ENCODE peak calls at places on chromosome 6, in six cellular contexts. Z is Right ventricle myocardium superior; B is activated T-cell treated with anti-CD3 and anti-CD28 coated beads, Interleukin-2, amount 50 U/mL, for 48 hours; E is psoas muscle; N is Ammon's horn; X is neural crest cell. G is an unnamed sample.

GRCh38 chr6:88919032-88919431 is 44.4 kb downstream of the RNGTT start:
- DNase-seq in Z (no peak), B (no peak), E (no peak), N (no peak), X (no peak), G (no peak)

GRCh38 chr6:154462425-154462824 is 48.1 kb downstream of the CNKSR3 start:
- DNase-seq in Z (no peak), B (no peak), E (no peak), N (no peak), X (no peak), G (no peak)

GRCh38 chr6:45148278-45148677 is 179.9 kb upstream of the RUNX2 start:
- DNase-seq in Z (no peak), B (no peak), E (no peak), N (no peak), X (no peak), G (no peak)

GRCh38 chr6:20279051-20279450 is 66.8 kb upstream of the MBOAT1 start:
- DNase-seq in Z (no peak), B (no peak), E (no peak), N (no peak), X (no peak), G (no peak)

GRCh38 chr6:148561629-148562028 is 185.2 kb upstream of the UST start:
- DNase-seq in Z (no peak), B (no peak), E (no peak), N (no peak), X (no peak), G (no peak)

GRCh38 chr6:80504882-80505281 is 398.4 kb downstream of the BCKDHB start:
- DNase-seq in Z (no peak), B (no peak), E (no peak), N (no peak), X (no peak), G (no peak)

GRCh38 chr6:168648240-168648639 is 207.3 kb downstream of the SMOC2 start:
- DNase-seq in Z (no peak), B (no peak), E (no peak), N (no peak), X (no peak), G (no peak)

GRCh38 chr6:101195581-101195980 is 197.9 kb upstream of the GRIK2 start:
- DNase-seq in Z (no peak), B (no peak), E (no peak), N (no peak), X (no peak), G (no peak)

GRCh38 chr6:80676386-80676785 is 569.9 kb downstream of the BCKDHB start:
- DNase-seq in Z (no peak), B (no peak), E (no peak), N (no peak), X (no peak), G (no peak)

GRCh38 chr6:108168026-108168463 is 2.2 kb downstream of the NR2E1 start:
- DNase-seq in Z (no peak), B (no peak), E (no peak), N (no peak), X (no peak), G (no peak)

GRCh38 chr6:132936641-132937040 is 122.3 kb downstream of the RPS12 start:
- DNase-seq in Z (no peak), B (no peak), E (no peak), N (no peak), X (no peak), G (no peak)

GRCh38 chr6:2522521-2522920 is 228.2 kb downstream of the MYLK4 start:
- DNase-seq in Z (no peak), B (no peak), E (no peak), N (no peak), X (no peak), G (no peak)

GRCh38 chr6:42264852-42265390 is 47.3 kb upstream of the MRPS10 start:
- DNase-seq in Z (no peak), B (no peak), E (no peak), N (no peak), X (no peak), G (no peak)

GRCh38 chr6:6825986-6826901 is 237.7 kb downstream of the LY86 start:
- DNase-seq in Z (peak; percentile 68), B (peak; percentile 35), E (peak; percentile 66), N (peak; percentile 57), X (no peak), G (no peak)

GRCh38 chr6:158978752-158979151 is 21.2 kb downstream of the RSPH3 start:
- DNase-seq in Z (no peak), B (no peak), E (no peak), N (no peak), X (no peak), G (no peak)

GRCh38 chr6:16633961-16634360 is 127.3 kb downstream of the ATXN1 start:
- DNase-seq in Z (no peak), B (no peak), E (no peak), N (no peak), X (no peak), G (no peak)

GRCh38 chr6:83073620-83074019 is 6.1 kb downstream of the DOP1A start:
- DNase-seq in Z (no peak), B (no peak), E (no peak), N (peak; percentile 23), X (no peak), G (no peak)

GRCh38 chr6:152696543-152696942 is 1.2 kb upstream of the MYCT1 start:
- DNase-seq in Z (no peak), B (no peak), E (no peak), N (no peak), X (no peak), G (no peak)